ENCODE peak calls at places on chromosomes 1 and 21, in six cellular contexts. R is GM12878, V is GM12891, N is SK-N-SH, L is K562, U is HepG2. G is an unnamed sample.

GRCh38 chr1:72230746-72231145 is 51.6 kb downstream of the NEGR1 start:
- DNase-seq in R (no peak), V (no peak), N (no peak), L (no peak), U (no peak), G (no peak)

GRCh38 chr1:29289493-29289892 is 53.2 kb downstream of the PTPRU start:
- DNase-seq in R (no peak), V (no peak), N (no peak), L (no peak), U (no peak), G (no peak)

GRCh38 chr1:179337343-179337742 is 28.4 kb upstream of the AXDND1 start:
- DNase-seq in R (no peak), V (no peak), N (no peak), L (no peak), U (no peak), G (no peak)

GRCh38 chr1:241610056-241610815 is 29.9 kb downstream of the CHML start:
- DNase-seq in R (no peak), V (no peak), N (peak), L (peak), U (peak), G (no peak)

GRCh38 chr1:192869308-192869940 is 60.6 kb downstream of the RGS2 start:
- DNase-seq in R (no peak), V (no peak), N (no peak), L (no peak), U (no peak), G (no peak)

GRCh38 chr1:154353460-154353904 is 28.2 kb downstream of the ATP8B2 start:
- DNase-seq in R (peak), V (no peak), N (no peak), L (peak), U (peak), G (no peak)

GRCh38 chr21:42809171-42809570 is 70.2 kb downstream of the WDR4 start:
- DNase-seq in R (no peak), V (no peak), N (no peak), L (no peak), U (no peak), G (no peak)

GRCh38 chr1:6509603-6510291 is 18.3 kb upstream of the PLEKHG5 start:
- DNase-seq in R (no peak), V (peak), N (peak), L (no peak), U (no peak), G (no peak)

GRCh38 chr1:194296201-194296600 is 1109.8 kb upstream of the B3GALT2 start:
- DNase-seq in R (no peak), V (no peak), N (no peak), L (no peak), U (no peak), G (no peak)

GRCh38 chr1:65827346-65827745 is 34.7 kb downstream of the PDE4B start:
- DNase-seq in R (no peak), V (no peak), N (no peak), L (no peak), U (no peak), G (no peak)

GRCh38 chr21:16125274-16125673 is 395.5 kb downstream of the USP25 start:
- DNase-seq in R (no peak), V (no peak), N (peak), L (no peak), U (no peak), G (no peak)

GRCh38 chr1:14910947-14911721 is 242.4 kb upstream of the TMEM51 start:
- DNase-seq in R (no peak), V (no peak), N (no peak), L (no peak), U (no peak), G (no peak)

GRCh38 chr1:228059536-228060457 is 22.7 kb upstream of the ARF1 start:
- DNase-seq in R (no peak), V (peak), N (peak), L (peak), U (no peak), G (no peak)

GRCh38 chr1:145953861-145954260 is 4.0 kb downstream of the LIX1L start:
- DNase-seq in R (no peak), V (no peak), N (no peak), L (no peak), U (no peak), G (no peak)

GRCh38 chr1:6103111-6103853 is 57.6 kb downstream of the KCNAB2 start:
- DNase-seq in R (no peak), V (no peak), N (no peak), L (no peak), U (no peak), G (no peak)

GRCh38 chr1:57848406-57848805 is 424.5 kb upstream of the DAB1 start:
- DNase-seq in R (no peak), V (no peak), N (no peak), L (no peak), U (no peak), G (no peak)

GRCh38 chr1:113641396-113641795 is 117.9 kb downstream of the PHTF1 start:
- DNase-seq in R (no peak), V (no peak), N (no peak), L (no peak), U (no peak), G (no peak)

GRCh38 chr1:22518379-22518778 is 44.9 kb upstream of the EPHA8 start:
- DNase-seq in R (no peak), V (no peak), N (no peak), L (no peak), U (no peak), G (no peak)

GRCh38 chr1:117414943-117415342 is 47.7 kb downstream of the MAN1A2 start:
- DNase-seq in R (no peak), V (no peak), N (no peak), L (no peak), U (no peak), G (no peak)

GRCh38 chr1:116503535-116504307 is 67.1 kb downstream of the CD58 start:
- DNase-seq in R (no peak), V (no peak), N (no peak), L (peak), U (no peak), G (no peak)

GRCh38 chr1:65717815-65718454 is 74.8 kb upstream of the PDE4B start:
- DNase-seq in R (no peak), V (no peak), N (no peak), L (no peak), U (no peak), G (no peak)

GRCh38 chr1:225763815-225764548 is 13.6 kb upstream of the SRP9 start:
- DNase-seq in R (no peak), V (no peak), N (no peak), L (no peak), U (no peak), G (no peak)
- TF ChIP-seq POLR2AphosphoS5 in R (no peak), V (no peak), N (no peak), L (no peak), U (no peak), G (no peak)

GRCh38 chr1:55444660-55445059 is 229.5 kb upstream of the USP24 start:
- DNase-seq in R (no peak), V (no peak), N (no peak), L (no peak), U (no peak), G (no peak)

GRCh38 chr1:55445416-55445815 is 230.3 kb upstream of the USP24 start:
- DNase-seq in R (peak), V (no peak), N (no peak), L (no peak), U (no peak), G (no peak)

GRCh38 chr1:55448261-55448660 is 233.1 kb upstream of the USP24 start:
- DNase-seq in R (no peak), V (no peak), N (no peak), L (no peak), U (no peak), G (no peak)

GRCh38 chr1:55447488-55447887 is 232.3 kb upstream of the USP24 start:
- DNase-seq in R (no peak), V (no peak), N (no peak), L (no peak), U (peak), G (no peak)

DNA sequence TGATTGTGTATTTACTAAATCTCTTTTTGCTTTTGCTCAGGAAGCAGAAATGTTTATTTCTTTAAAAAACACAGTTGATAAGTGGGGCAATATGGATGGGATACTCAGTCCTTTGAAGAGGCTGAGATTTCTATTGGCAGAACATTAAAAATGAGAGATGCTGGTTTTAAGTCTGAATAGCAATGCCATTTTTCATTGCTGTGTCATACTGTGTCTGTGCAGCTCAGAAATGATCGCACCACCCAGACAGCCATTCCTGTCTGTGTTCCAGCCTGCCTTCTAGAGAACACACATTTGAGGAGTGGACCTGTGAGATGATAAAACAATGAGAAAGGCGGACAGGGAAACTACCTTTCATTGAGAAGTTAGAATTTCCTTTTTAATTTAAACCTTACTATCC is 231.2 kb upstream of the USP24 start:
- DNase-seq in R (no peak), V (no peak), N (no peak), L (no peak), U (no peak), G (no peak)
- TF ChIP-seq TAF1 in R (no peak), V (no peak), N (no peak), L (no peak), U (no peak), G (no peak)

GRCh38 chr1:9269721-9270120 is 23.0 kb upstream of the SPSB1 start:
- DNase-seq in R (no peak), V (no peak), N (no peak), L (no peak), U (no peak), G (no peak)
- TF ChIP-seq POLR2AphosphoS5 in R (no peak), V (no peak), N (no peak), L (no peak), U (no peak), G (no peak)

DNA sequence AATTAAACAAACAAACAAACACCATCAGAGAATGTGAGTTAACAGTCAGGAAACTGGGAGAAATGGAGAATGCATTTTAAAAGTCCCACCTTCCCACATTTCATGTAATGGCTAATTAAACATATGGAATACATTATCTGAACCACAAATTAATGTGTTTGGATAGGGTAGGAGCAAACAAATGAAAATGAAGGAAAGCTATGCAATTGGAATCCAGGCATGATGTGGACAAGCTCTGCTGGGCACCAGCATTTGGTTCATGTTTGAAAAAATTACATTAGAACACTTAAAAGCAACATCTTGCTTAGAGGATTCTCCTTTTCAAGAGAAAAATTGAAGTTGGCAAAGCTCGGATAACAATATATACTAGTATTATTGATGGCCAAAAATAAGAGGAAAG is 628.1 kb downstream of the LMO4 start:
- DNase-seq in R (no peak), V (no peak), N (no peak), L (no peak), U (no peak), G (no peak)
- TF ChIP-seq TAF1 in R (no peak), V (no peak), N (no peak), L (no peak), U (no peak), G (no peak)

DNA sequence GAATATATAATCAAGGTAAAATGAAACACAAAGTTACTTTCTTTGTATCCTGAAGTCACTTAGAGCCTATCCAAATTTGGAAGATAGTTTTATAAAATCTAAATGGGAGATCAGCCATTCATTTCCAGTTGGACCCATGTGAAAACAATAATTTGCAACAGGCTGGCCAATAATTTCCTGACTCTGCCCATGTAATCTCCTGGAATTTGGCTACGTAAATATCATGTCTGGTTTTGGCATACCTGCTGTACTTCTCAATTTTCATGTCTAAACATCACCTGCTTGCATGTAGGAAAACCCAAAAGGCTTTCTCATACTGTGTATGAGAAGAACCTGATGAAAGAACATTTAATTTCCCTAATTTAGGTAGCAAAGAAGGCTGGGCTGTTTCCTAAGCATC is 7.7 kb upstream of the CYP4Z1 start:
- DNase-seq in R (no peak), V (no peak), N (no peak), L (no peak), U (no peak), G (no peak)
- TF ChIP-seq POLR2AphosphoS5 in R (no peak), V (no peak), N (no peak), L (no peak), U (no peak), G (no peak)

GRCh38 chr1:24900486-24900849 is 29.6 kb downstream of the RUNX3 start:
- DNase-seq in R (no peak), V (no peak), N (no peak), L (no peak), U (no peak), G (peak)
- TF ChIP-seq TAF1 in R (no peak), V (no peak), N (no peak), L (no peak), U (no peak), G (no peak)

DNA sequence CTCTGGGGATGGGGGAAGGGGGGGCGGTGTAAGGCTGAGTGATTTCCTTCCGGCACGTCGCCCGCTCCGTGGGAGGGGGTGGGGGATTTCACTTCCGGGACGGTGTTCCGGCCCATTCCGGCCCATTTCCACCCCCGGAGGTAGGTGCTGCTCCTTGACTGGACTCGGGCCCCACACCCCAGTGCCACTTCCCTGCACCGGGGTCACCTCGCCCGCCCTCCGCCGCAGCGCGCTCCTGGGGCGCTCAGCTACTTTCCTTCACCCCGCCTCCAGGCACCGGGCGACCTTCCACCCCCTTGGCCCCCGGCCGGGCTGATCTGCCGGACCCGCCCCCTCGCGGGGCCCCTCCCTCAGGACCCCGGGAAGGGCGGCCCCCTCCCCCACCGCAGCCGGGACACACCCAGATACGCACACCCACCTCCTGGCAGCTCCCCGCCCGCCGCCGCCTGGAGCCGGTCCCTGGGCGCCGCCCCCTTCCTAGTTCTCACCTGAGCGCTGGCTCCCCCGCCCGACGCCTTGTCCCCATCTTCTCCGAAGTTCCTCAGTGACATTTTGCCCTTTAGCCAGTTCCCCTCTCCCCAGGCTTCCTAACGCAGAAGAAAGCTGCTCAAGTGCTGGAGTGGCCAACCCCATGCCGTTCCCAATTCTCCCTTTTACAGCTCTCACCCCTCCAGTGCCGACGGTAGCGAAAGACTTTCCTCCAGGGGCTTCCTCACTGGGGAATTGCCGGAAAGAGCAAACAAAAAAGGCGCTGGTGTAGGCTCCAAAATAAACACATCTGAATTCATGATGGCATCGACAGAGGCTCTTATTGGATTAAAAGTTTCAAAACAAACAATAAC is at the start of gene ZBTB37:
- DNase-seq in R (no peak), V (peak), N (peak), L (peak), U (peak), G (peak)
- TF ChIP-seq POLR2AphosphoS5 in R (no peak), V (no peak), N (no peak), L (no peak), U (no peak), G (no peak)

G was measured in GM12892.